ENCODE peak calls at places on chromosomes 12 and 14, in eight cellular contexts. One of them, this sample, is unnamed.

GRCh38 chr12:14769837-14770494 is 33.3 kb downstream of the WBP11 start:
- DNase-seq in activated T-helper 1 cell treated with anti-CD3 and anti-CD28 coated beads, Interleukin-12 subunit alpha, Interleukin-12 subunit beta, Interleukin-2, Interleukin-4 antibody, amounts not matched to agents 30 ng/mL and 10 ng/mL and 1 ng/mL, durations not matched to agents 14 hours and 24 hours and 36 hours: peak; percentile 79
- DNase-seq in GM13976: peak; percentile 77
- DNase-seq in fibroblast of villous mesenchyme: peak; percentile 77
- DNase-seq in fibroblast of the aortic adventitia: peak; percentile 60
- DNase-seq in GM20000: peak; percentile 63
- DNase-seq in endothelial cell: peak; percentile 88
- DNase-seq in stimulated activated CD4-positive, alpha-beta T cell treated with anti-CD3 and anti-CD28 coated beads, Interleukin-1b, Interleukin-23, amount 100 ng/mL, for 24 hours: peak; percentile 82
- DNase-seq in this sample: peak; percentile 30

GRCh38 chr14:55133416-55133815 is 4.4 kb downstream of the LGALS3 start:
- DNase-seq in fibroblast of the aortic adventitia: peak; percentile 74
- DNase-seq in fibroblast of villous mesenchyme: no peak
- DNase-seq in stimulated activated CD4-positive, alpha-beta T cell treated with anti-CD3 and anti-CD28 coated beads, Interleukin-1b, Interleukin-23, amount 100 ng/mL, for 24 hours: no peak
- DNase-seq in GM13976: no peak
- DNase-seq in activated T-helper 1 cell treated with anti-CD3 and anti-CD28 coated beads, Interleukin-12 subunit alpha, Interleukin-12 subunit beta, Interleukin-2, Interleukin-4 antibody, amounts not matched to agents 30 ng/mL and 10 ng/mL and 1 ng/mL, durations not matched to agents 14 hours and 24 hours and 36 hours: no peak
- DNase-seq in GM20000: no peak
- DNase-seq in endothelial cell: no peak
- DNase-seq in this sample: no peak

GRCh38 chr12:24889403-24889802 is 59.5 kb downstream of the BCAT1 start:
- DNase-seq in GM13976: no peak
- DNase-seq in endothelial cell: no peak
- DNase-seq in fibroblast of the aortic adventitia: no peak
- DNase-seq in activated T-helper 1 cell treated with anti-CD3 and anti-CD28 coated beads, Interleukin-12 subunit alpha, Interleukin-12 subunit beta, Interleukin-2, Interleukin-4 antibody, amounts not matched to agents 30 ng/mL and 10 ng/mL and 1 ng/mL, durations not matched to agents 14 hours and 24 hours and 36 hours: no peak
- DNase-seq in stimulated activated CD4-positive, alpha-beta T cell treated with anti-CD3 and anti-CD28 coated beads, Interleukin-1b, Interleukin-23, amount 100 ng/mL, for 24 hours: no peak
- DNase-seq in fibroblast of villous mesenchyme: no peak
- DNase-seq in GM20000: no peak
- DNase-seq in this sample: no peak

GRCh38 chr14:64755661-64756265 is 51.5 kb downstream of the PLEKHG3 start:
- DNase-seq in GM13976: no peak
- DNase-seq in GM20000: no peak
- DNase-seq in endothelial cell: no peak
- DNase-seq in fibroblast of villous mesenchyme: peak; percentile 55
- DNase-seq in activated T-helper 1 cell treated with anti-CD3 and anti-CD28 coated beads, Interleukin-12 subunit alpha, Interleukin-12 subunit beta, Interleukin-2, Interleukin-4 antibody, amounts not matched to agents 30 ng/mL and 10 ng/mL and 1 ng/mL, durations not matched to agents 14 hours and 24 hours and 36 hours: peak; percentile 17
- DNase-seq in fibroblast of the aortic adventitia: peak; percentile 33
- DNase-seq in stimulated activated CD4-positive, alpha-beta T cell treated with anti-CD3 and anti-CD28 coated beads, Interleukin-1b, Interleukin-23, amount 100 ng/mL, for 24 hours: peak; percentile 21
- DNase-seq in this sample: no peak

GRCh38 chr14:68978550-68978911 is 571 bp downstream of the ACTN1 start:
- DNase-seq in fibroblast of the aortic adventitia: peak; percentile 24
- DNase-seq in fibroblast of villous mesenchyme: peak; percentile 66
- DNase-seq in activated T-helper 1 cell treated with anti-CD3 and anti-CD28 coated beads, Interleukin-12 subunit alpha, Interleukin-12 subunit beta, Interleukin-2, Interleukin-4 antibody, amounts not matched to agents 30 ng/mL and 10 ng/mL and 1 ng/mL, durations not matched to agents 14 hours and 24 hours and 36 hours: peak; percentile 33
- DNase-seq in endothelial cell: peak; percentile 71
- DNase-seq in GM13976: peak; percentile 62
- DNase-seq in stimulated activated CD4-positive, alpha-beta T cell treated with anti-CD3 and anti-CD28 coated beads, Interleukin-1b, Interleukin-23, amount 100 ng/mL, for 24 hours: peak; percentile 38
- DNase-seq in GM20000: peak; percentile 63
- DNase-seq in this sample: no peak

GRCh38 chr12:19646599-19646998 is 207.3 kb downstream of the AEBP2 start:
- DNase-seq in stimulated activated CD4-positive, alpha-beta T cell treated with anti-CD3 and anti-CD28 coated beads, Interleukin-1b, Interleukin-23, amount 100 ng/mL, for 24 hours: no peak
- DNase-seq in fibroblast of villous mesenchyme: no peak
- DNase-seq in GM20000: no peak
- DNase-seq in endothelial cell: no peak
- DNase-seq in GM13976: no peak
- DNase-seq in activated T-helper 1 cell treated with anti-CD3 and anti-CD28 coated beads, Interleukin-12 subunit alpha, Interleukin-12 subunit beta, Interleukin-2, Interleukin-4 antibody, amounts not matched to agents 30 ng/mL and 10 ng/mL and 1 ng/mL, durations not matched to agents 14 hours and 24 hours and 36 hours: no peak
- DNase-seq in fibroblast of the aortic adventitia: no peak
- DNase-seq in this sample: no peak

GRCh38 chr12:1122803-1123202 is 131.8 kb downstream of the ERC1 start:
- DNase-seq in stimulated activated CD4-positive, alpha-beta T cell treated with anti-CD3 and anti-CD28 coated beads, Interleukin-1b, Interleukin-23, amount 100 ng/mL, for 24 hours: no peak
- DNase-seq in activated T-helper 1 cell treated with anti-CD3 and anti-CD28 coated beads, Interleukin-12 subunit alpha, Interleukin-12 subunit beta, Interleukin-2, Interleukin-4 antibody, amounts not matched to agents 30 ng/mL and 10 ng/mL and 1 ng/mL, durations not matched to agents 14 hours and 24 hours and 36 hours: no peak
- DNase-seq in endothelial cell: no peak
- DNase-seq in fibroblast of the aortic adventitia: no peak
- DNase-seq in GM20000: no peak
- DNase-seq in fibroblast of villous mesenchyme: peak; percentile 86
- DNase-seq in GM13976: no peak
- DNase-seq in this sample: no peak

GRCh38 chr12:121916719-121917118 is 1.7 kb upstream of the CFAP251 start:
- DNase-seq in stimulated activated CD4-positive, alpha-beta T cell treated with anti-CD3 and anti-CD28 coated beads, Interleukin-1b, Interleukin-23, amount 100 ng/mL, for 24 hours: no peak
- DNase-seq in endothelial cell: peak; percentile 35
- DNase-seq in fibroblast of the aortic adventitia: peak; percentile 47
- DNase-seq in fibroblast of villous mesenchyme: peak; percentile 76
- DNase-seq in GM13976: no peak
- DNase-seq in GM20000: no peak
- DNase-seq in activated T-helper 1 cell treated with anti-CD3 and anti-CD28 coated beads, Interleukin-12 subunit alpha, Interleukin-12 subunit beta, Interleukin-2, Interleukin-4 antibody, amounts not matched to agents 30 ng/mL and 10 ng/mL and 1 ng/mL, durations not matched to agents 14 hours and 24 hours and 36 hours: no peak
- DNase-seq in this sample: no peak

GRCh38 chr12:46915861-46916260 is 90.1 kb upstream of the SLC38A4 start:
- DNase-seq in GM20000: no peak
- DNase-seq in GM13976: no peak
- DNase-seq in stimulated activated CD4-positive, alpha-beta T cell treated with anti-CD3 and anti-CD28 coated beads, Interleukin-1b, Interleukin-23, amount 100 ng/mL, for 24 hours: no peak
- DNase-seq in endothelial cell: no peak
- DNase-seq in fibroblast of the aortic adventitia: peak; percentile 44
- DNase-seq in fibroblast of villous mesenchyme: peak; percentile 56
- DNase-seq in activated T-helper 1 cell treated with anti-CD3 and anti-CD28 coated beads, Interleukin-12 subunit alpha, Interleukin-12 subunit beta, Interleukin-2, Interleukin-4 antibody, amounts not matched to agents 30 ng/mL and 10 ng/mL and 1 ng/mL, durations not matched to agents 14 hours and 24 hours and 36 hours: no peak
- DNase-seq in this sample: no peak

GRCh38 chr14:81594012-81594411 is 60.4 kb upstream of the SEL1L start:
- DNase-seq in activated T-helper 1 cell treated with anti-CD3 and anti-CD28 coated beads, Interleukin-12 subunit alpha, Interleukin-12 subunit beta, Interleukin-2, Interleukin-4 antibody, amounts not matched to agents 30 ng/mL and 10 ng/mL and 1 ng/mL, durations not matched to agents 14 hours and 24 hours and 36 hours: no peak
- DNase-seq in GM13976: no peak
- DNase-seq in stimulated activated CD4-positive, alpha-beta T cell treated with anti-CD3 and anti-CD28 coated beads, Interleukin-1b, Interleukin-23, amount 100 ng/mL, for 24 hours: no peak
- DNase-seq in endothelial cell: no peak
- DNase-seq in fibroblast of villous mesenchyme: no peak
- DNase-seq in fibroblast of the aortic adventitia: no peak
- DNase-seq in GM20000: no peak
- DNase-seq in this sample: no peak

GRCh38 chr12:28563926-28564325 is 373.7 kb downstream of the CCDC91 start:
- DNase-seq in endothelial cell: no peak
- DNase-seq in fibroblast of the aortic adventitia: peak; percentile 72
- DNase-seq in fibroblast of villous mesenchyme: peak; percentile 85
- DNase-seq in GM13976: no peak
- DNase-seq in GM20000: no peak
- DNase-seq in stimulated activated CD4-positive, alpha-beta T cell treated with anti-CD3 and anti-CD28 coated beads, Interleukin-1b, Interleukin-23, amount 100 ng/mL, for 24 hours: no peak
- DNase-seq in activated T-helper 1 cell treated with anti-CD3 and anti-CD28 coated beads, Interleukin-12 subunit alpha, Interleukin-12 subunit beta, Interleukin-2, Interleukin-4 antibody, amounts not matched to agents 30 ng/mL and 10 ng/mL and 1 ng/mL, durations not matched to agents 14 hours and 24 hours and 36 hours: no peak
- DNase-seq in this sample: no peak

GRCh38 chr12:49327368-49327767 is 4.3 kb downstream of the TROAP start:
- DNase-seq in GM20000: no peak
- DNase-seq in GM13976: no peak
- DNase-seq in stimulated activated CD4-positive, alpha-beta T cell treated with anti-CD3 and anti-CD28 coated beads, Interleukin-1b, Interleukin-23, amount 100 ng/mL, for 24 hours: no peak
- DNase-seq in endothelial cell: no peak
- DNase-seq in activated T-helper 1 cell treated with anti-CD3 and anti-CD28 coated beads, Interleukin-12 subunit alpha, Interleukin-12 subunit beta, Interleukin-2, Interleukin-4 antibody, amounts not matched to agents 30 ng/mL and 10 ng/mL and 1 ng/mL, durations not matched to agents 14 hours and 24 hours and 36 hours: no peak
- DNase-seq in fibroblast of the aortic adventitia: no peak
- DNase-seq in fibroblast of villous mesenchyme: no peak
- DNase-seq in this sample: no peak

GRCh38 chr14:104423224-104423681 is 156.3 kb upstream of the C14orf180 start:
- DNase-seq in fibroblast of the aortic adventitia: no peak
- DNase-seq in endothelial cell: no peak
- DNase-seq in activated T-helper 1 cell treated with anti-CD3 and anti-CD28 coated beads, Interleukin-12 subunit alpha, Interleukin-12 subunit beta, Interleukin-2, Interleukin-4 antibody, amounts not matched to agents 30 ng/mL and 10 ng/mL and 1 ng/mL, durations not matched to agents 14 hours and 24 hours and 36 hours: no peak
- DNase-seq in fibroblast of villous mesenchyme: no peak
- DNase-seq in GM20000: no peak
- DNase-seq in GM13976: peak; percentile 13
- DNase-seq in stimulated activated CD4-positive, alpha-beta T cell treated with anti-CD3 and anti-CD28 coated beads, Interleukin-1b, Interleukin-23, amount 100 ng/mL, for 24 hours: no peak
- DNase-seq in this sample: no peak

GRCh38 chr14:68546839-68547238 is 246.0 kb downstream of the ZFP36L1 start:
- DNase-seq in GM13976: no peak
- DNase-seq in fibroblast of the aortic adventitia: peak; percentile 93
- DNase-seq in fibroblast of villous mesenchyme: peak; percentile 86
- DNase-seq in stimulated activated CD4-positive, alpha-beta T cell treated with anti-CD3 and anti-CD28 coated beads, Interleukin-1b, Interleukin-23, amount 100 ng/mL, for 24 hours: no peak
- DNase-seq in endothelial cell: no peak
- DNase-seq in activated T-helper 1 cell treated with anti-CD3 and anti-CD28 coated beads, Interleukin-12 subunit alpha, Interleukin-12 subunit beta, Interleukin-2, Interleukin-4 antibody, amounts not matched to agents 30 ng/mL and 10 ng/mL and 1 ng/mL, durations not matched to agents 14 hours and 24 hours and 36 hours: no peak
- DNase-seq in GM20000: no peak
- DNase-seq in this sample: no peak

GRCh38 chr12:66365718-66366485 is 63.6 kb downstream of the HELB start:
- DNase-seq in endothelial cell: no peak
- DNase-seq in fibroblast of the aortic adventitia: no peak
- DNase-seq in GM20000: no peak
- DNase-seq in activated T-helper 1 cell treated with anti-CD3 and anti-CD28 coated beads, Interleukin-12 subunit alpha, Interleukin-12 subunit beta, Interleukin-2, Interleukin-4 antibody, amounts not matched to agents 30 ng/mL and 10 ng/mL and 1 ng/mL, durations not matched to agents 14 hours and 24 hours and 36 hours: no peak
- DNase-seq in fibroblast of villous mesenchyme: no peak
- DNase-seq in GM13976: no peak
- DNase-seq in stimulated activated CD4-positive, alpha-beta T cell treated with anti-CD3 and anti-CD28 coated beads, Interleukin-1b, Interleukin-23, amount 100 ng/mL, for 24 hours: no peak
- DNase-seq in this sample: no peak

GRCh38 chr14:76237349-76237990 is 85.7 kb downstream of the GPATCH2L start:
- DNase-seq in stimulated activated CD4-positive, alpha-beta T cell treated with anti-CD3 and anti-CD28 coated beads, Interleukin-1b, Interleukin-23, amount 100 ng/mL, for 24 hours: no peak
- DNase-seq in activated T-helper 1 cell treated with anti-CD3 and anti-CD28 coated beads, Interleukin-12 subunit alpha, Interleukin-12 subunit beta, Interleukin-2, Interleukin-4 antibody, amounts not matched to agents 30 ng/mL and 10 ng/mL and 1 ng/mL, durations not matched to agents 14 hours and 24 hours and 36 hours: no peak
- DNase-seq in GM20000: no peak
- DNase-seq in GM13976: no peak
- DNase-seq in fibroblast of the aortic adventitia: no peak
- DNase-seq in fibroblast of villous mesenchyme: no peak
- DNase-seq in endothelial cell: no peak
- DNase-seq in this sample: no peak

GRCh38 chr14:105026033-105026785 is 5.3 kb upstream of the CDCA4 start:
- DNase-seq in GM20000: peak; percentile 79
- DNase-seq in stimulated activated CD4-positive, alpha-beta T cell treated with anti-CD3 and anti-CD28 coated beads, Interleukin-1b, Interleukin-23, amount 100 ng/mL, for 24 hours: no peak
- DNase-seq in GM13976: peak; percentile 68
- DNase-seq in endothelial cell: no peak
- DNase-seq in fibroblast of the aortic adventitia: no peak
- DNase-seq in activated T-helper 1 cell treated with anti-CD3 and anti-CD28 coated beads, Interleukin-12 subunit alpha, Interleukin-12 subunit beta, Interleukin-2, Interleukin-4 antibody, amounts not matched to agents 30 ng/mL and 10 ng/mL and 1 ng/mL, durations not matched to agents 14 hours and 24 hours and 36 hours: no peak
- DNase-seq in fibroblast of villous mesenchyme: no peak
- DNase-seq in this sample: peak; percentile 28

GRCh38 chr12:102957339-102958050 is at the start of gene ASCL1:
- DNase-seq in stimulated activated CD4-positive, alpha-beta T cell treated with anti-CD3 and anti-CD28 coated beads, Interleukin-1b, Interleukin-23, amount 100 ng/mL, for 24 hours: no peak
- DNase-seq in GM13976: peak; percentile 73
- DNase-seq in activated T-helper 1 cell treated with anti-CD3 and anti-CD28 coated beads, Interleukin-12 subunit alpha, Interleukin-12 subunit beta, Interleukin-2, Interleukin-4 antibody, amounts not matched to agents 30 ng/mL and 10 ng/mL and 1 ng/mL, durations not matched to agents 14 hours and 24 hours and 36 hours: no peak
- DNase-seq in endothelial cell: peak; percentile 44
- DNase-seq in GM20000: peak; percentile 75
- DNase-seq in fibroblast of villous mesenchyme: peak; percentile 16
- DNase-seq in fibroblast of the aortic adventitia: peak; percentile 28
- DNase-seq in this sample: no peak

GRCh38 chr14:68891851-68892660 is 87.0 kb downstream of the ACTN1 start:
- DNase-seq in fibroblast of the aortic adventitia: peak; percentile 6
- DNase-seq in endothelial cell: no peak
- DNase-seq in fibroblast of villous mesenchyme: peak; percentile 28
- DNase-seq in GM13976: no peak
- DNase-seq in stimulated activated CD4-positive, alpha-beta T cell treated with anti-CD3 and anti-CD28 coated beads, Interleukin-1b, Interleukin-23, amount 100 ng/mL, for 24 hours: no peak
- DNase-seq in GM20000: no peak
- DNase-seq in activated T-helper 1 cell treated with anti-CD3 and anti-CD28 coated beads, Interleukin-12 subunit alpha, Interleukin-12 subunit beta, Interleukin-2, Interleukin-4 antibody, amounts not matched to agents 30 ng/mL and 10 ng/mL and 1 ng/mL, durations not matched to agents 14 hours and 24 hours and 36 hours: no peak
- DNase-seq in this sample: no peak

GRCh38 chr12:12338528-12339168 is 11.4 kb downstream of the MANSC1 start:
- DNase-seq in fibroblast of villous mesenchyme: no peak
- DNase-seq in stimulated activated CD4-positive, alpha-beta T cell treated with anti-CD3 and anti-CD28 coated beads, Interleukin-1b, Interleukin-23, amount 100 ng/mL, for 24 hours: no peak
- DNase-seq in GM13976: no peak
- DNase-seq in activated T-helper 1 cell treated with anti-CD3 and anti-CD28 coated beads, Interleukin-12 subunit alpha, Interleukin-12 subunit beta, Interleukin-2, Interleukin-4 antibody, amounts not matched to agents 30 ng/mL and 10 ng/mL and 1 ng/mL, durations not matched to agents 14 hours and 24 hours and 36 hours: no peak
- DNase-seq in fibroblast of the aortic adventitia: peak; percentile 70
- DNase-seq in endothelial cell: no peak
- DNase-seq in GM20000: no peak
- DNase-seq in this sample: no peak

GRCh38 chr14:75871181-75871880 is 110.5 kb downstream of the TGFB3 start:
- DNase-seq in activated T-helper 1 cell treated with anti-CD3 and anti-CD28 coated beads, Interleukin-12 subunit alpha, Interleukin-12 subunit beta, Interleukin-2, Interleukin-4 antibody, amounts not matched to agents 30 ng/mL and 10 ng/mL and 1 ng/mL, durations not matched to agents 14 hours and 24 hours and 36 hours: no peak
- DNase-seq in GM13976: no peak
- DNase-seq in GM20000: no peak
- DNase-seq in fibroblast of the aortic adventitia: peak; percentile 51
- DNase-seq in fibroblast of villous mesenchyme: peak; percentile 99
- DNase-seq in endothelial cell: no peak
- DNase-seq in stimulated activated CD4-positive, alpha-beta T cell treated with anti-CD3 and anti-CD28 coated beads, Interleukin-1b, Interleukin-23, amount 100 ng/mL, for 24 hours: no peak
- DNase-seq in this sample: no peak

GRCh38 chr14:96167224-96168148 is 37.2 kb upstream of the BDKRB2 start:
- DNase-seq in stimulated activated CD4-positive, alpha-beta T cell treated with anti-CD3 and anti-CD28 coated beads, Interleukin-1b, Interleukin-23, amount 100 ng/mL, for 24 hours: no peak
- DNase-seq in GM20000: no peak
- DNase-seq in endothelial cell: no peak
- DNase-seq in GM13976: no peak
- DNase-seq in activated T-helper 1 cell treated with anti-CD3 and anti-CD28 coated beads, Interleukin-12 subunit alpha, Interleukin-12 subunit beta, Interleukin-2, Interleukin-4 antibody, amounts not matched to agents 30 ng/mL and 10 ng/mL and 1 ng/mL, durations not matched to agents 14 hours and 24 hours and 36 hours: no peak
- DNase-seq in fibroblast of the aortic adventitia: peak; percentile 76
- DNase-seq in fibroblast of villous mesenchyme: peak; percentile 87
- DNase-seq in this sample: no peak

GRCh38 chr12:1918081-1918874 is at the start of gene CACNA2D4:
- DNase-seq in fibroblast of the aortic adventitia: no peak
- DNase-seq in endothelial cell: no peak
- DNase-seq in fibroblast of villous mesenchyme: peak; percentile 29
- DNase-seq in stimulated activated CD4-positive, alpha-beta T cell treated with anti-CD3 and anti-CD28 coated beads, Interleukin-1b, Interleukin-23, amount 100 ng/mL, for 24 hours: no peak
- DNase-seq in GM13976: peak; percentile 24
- DNase-seq in activated T-helper 1 cell treated with anti-CD3 and anti-CD28 coated beads, Interleukin-12 subunit alpha, Interleukin-12 subunit beta, Interleukin-2, Interleukin-4 antibody, amounts not matched to agents 30 ng/mL and 10 ng/mL and 1 ng/mL, durations not matched to agents 14 hours and 24 hours and 36 hours: no peak
- DNase-seq in GM20000: peak; percentile 12
- DNase-seq in this sample: no peak

GRCh38 chr14:104729835-104730181 is 5.8 kb downstream of the ADSS1 start:
- DNase-seq in GM20000: no peak
- DNase-seq in endothelial cell: no peak
- DNase-seq in fibroblast of the aortic adventitia: no peak
- DNase-seq in activated T-helper 1 cell treated with anti-CD3 and anti-CD28 coated beads, Interleukin-12 subunit alpha, Interleukin-12 subunit beta, Interleukin-2, Interleukin-4 antibody, amounts not matched to agents 30 ng/mL and 10 ng/mL and 1 ng/mL, durations not matched to agents 14 hours and 24 hours and 36 hours: no peak
- DNase-seq in fibroblast of villous mesenchyme: no peak
- DNase-seq in stimulated activated CD4-positive, alpha-beta T cell treated with anti-CD3 and anti-CD28 coated beads, Interleukin-1b, Interleukin-23, amount 100 ng/mL, for 24 hours: no peak
- DNase-seq in GM13976: no peak
- DNase-seq in this sample: no peak

GRCh38 chr14:79511146-79511545 is 700.2 kb downstream of the DIO2 start:
- DNase-seq in fibroblast of villous mesenchyme: no peak
- DNase-seq in GM13976: no peak
- DNase-seq in stimulated activated CD4-positive, alpha-beta T cell treated with anti-CD3 and anti-CD28 coated beads, Interleukin-1b, Interleukin-23, amount 100 ng/mL, for 24 hours: no peak
- DNase-seq in endothelial cell: no peak
- DNase-seq in activated T-helper 1 cell treated with anti-CD3 and anti-CD28 coated beads, Interleukin-12 subunit alpha, Interleukin-12 subunit beta, Interleukin-2, Interleukin-4 antibody, amounts not matched to agents 30 ng/mL and 10 ng/mL and 1 ng/mL, durations not matched to agents 14 hours and 24 hours and 36 hours: no peak
- DNase-seq in GM20000: no peak
- DNase-seq in fibroblast of the aortic adventitia: no peak
- DNase-seq in this sample: no peak

GRCh38 chr12:63917864-63918742 is 73.6 kb downstream of the SRGAP1 start:
- DNase-seq in fibroblast of the aortic adventitia: peak; percentile 99
- DNase-seq in activated T-helper 1 cell treated with anti-CD3 and anti-CD28 coated beads, Interleukin-12 subunit alpha, Interleukin-12 subunit beta, Interleukin-2, Interleukin-4 antibody, amounts not matched to agents 30 ng/mL and 10 ng/mL and 1 ng/mL, durations not matched to agents 14 hours and 24 hours and 36 hours: no peak
- DNase-seq in GM20000: no peak
- DNase-seq in stimulated activated CD4-positive, alpha-beta T cell treated with anti-CD3 and anti-CD28 coated beads, Interleukin-1b, Interleukin-23, amount 100 ng/mL, for 24 hours: no peak
- DNase-seq in GM13976: no peak
- DNase-seq in fibroblast of villous mesenchyme: peak; percentile 99
- DNase-seq in endothelial cell: no peak
- DNase-seq in this sample: no peak

GRCh38 chr14:103019827-103020226 is 37.5 kb downstream of the CDC42BPB start:
- DNase-seq in fibroblast of the aortic adventitia: peak; percentile 20
- DNase-seq in fibroblast of villous mesenchyme: peak; percentile 63
- DNase-seq in activated T-helper 1 cell treated with anti-CD3 and anti-CD28 coated beads, Interleukin-12 subunit alpha, Interleukin-12 subunit beta, Interleukin-2, Interleukin-4 antibody, amounts not matched to agents 30 ng/mL and 10 ng/mL and 1 ng/mL, durations not matched to agents 14 hours and 24 hours and 36 hours: no peak
- DNase-seq in GM13976: no peak
- DNase-seq in stimulated activated CD4-positive, alpha-beta T cell treated with anti-CD3 and anti-CD28 coated beads, Interleukin-1b, Interleukin-23, amount 100 ng/mL, for 24 hours: no peak
- DNase-seq in endothelial cell: no peak
- DNase-seq in GM20000: no peak
- DNase-seq in this sample: no peak

GRCh38 chr12:8081228-8081920 is 700 bp upstream of the NECAP1 start:
- DNase-seq in stimulated activated CD4-positive, alpha-beta T cell treated with anti-CD3 and anti-CD28 coated beads, Interleukin-1b, Interleukin-23, amount 100 ng/mL, for 24 hours: no peak
- DNase-seq in activated T-helper 1 cell treated with anti-CD3 and anti-CD28 coated beads, Interleukin-12 subunit alpha, Interleukin-12 subunit beta, Interleukin-2, Interleukin-4 antibody, amounts not matched to agents 30 ng/mL and 10 ng/mL and 1 ng/mL, durations not matched to agents 14 hours and 24 hours and 36 hours: no peak
- DNase-seq in GM20000: no peak
- DNase-seq in fibroblast of the aortic adventitia: peak; percentile 10
- DNase-seq in endothelial cell: no peak
- DNase-seq in fibroblast of villous mesenchyme: no peak
- DNase-seq in GM13976: no peak
- DNase-seq in this sample: no peak